ENCODE peak calls at places on chromosomes 2 and 18, in seven cellular contexts. M is transverse colon, N is Peyer's patch, Q is uterus, W is prostate gland, D is endothelial cell of umbilical vein, F is tibial nerve. C is an unnamed sample.

GRCh38 chr2:187008111-187008510 is 159.1 kb upstream of the ZSWIM2 start:
- DNase-seq in M (no peak), N (no peak), Q (no peak), W (no peak), D (peak), F (no peak), C (no peak)

GRCh38 chr2:35428548-35428947 is 927.0 kb upstream of the CRIM1 start:
- DNase-seq in M (peak), N (no peak), Q (no peak), W (peak), D (peak), F (peak), C (no peak)

GRCh38 chr2:58974881-58975280 is 733.8 kb upstream of the FANCL start:
- DNase-seq in M (no peak), N (no peak), Q (no peak), W (no peak), D (no peak), F (no peak), C (no peak)

GRCh38 chr2:8633735-8634313 is 48.0 kb upstream of the ID2 start:
- DNase-seq in M (no peak), N (no peak), Q (no peak), W (no peak), D (no peak), F (no peak), C (no peak)

GRCh38 chr2:96116879-96117533 is 635 bp upstream of the ADRA2B start:
- DNase-seq in M (peak), N (peak), Q (no peak), W (peak), D (peak), F (no peak), C (no peak)

GRCh38 chr2:3731829-3732228 is 28.5 kb downstream of the DCDC2C start:
- DNase-seq in M (no peak), N (no peak), Q (no peak), W (no peak), D (no peak), F (no peak), C (no peak)

GRCh38 chr2:74005786-74006185 is 21.1 kb downstream of the TET3 start:
- DNase-seq in M (no peak), N (peak), Q (no peak), W (no peak), D (no peak), F (no peak), C (no peak)

GRCh38 chr2:10226032-10226724 is 76.5 kb upstream of the HPCAL1 start:
- DNase-seq in M (no peak), N (no peak), Q (peak), W (no peak), D (no peak), F (peak), C (peak)

GRCh38 chr2:38590053-38590452 is 12.7 kb downstream of the HNRNPLL start:
- DNase-seq in M (no peak), N (no peak), Q (no peak), W (no peak), D (no peak), F (no peak), C (no peak)

GRCh38 chr2:73716518-73717250 is 20.5 kb downstream of the TPRKB start:
- DNase-seq in M (no peak), N (no peak), Q (no peak), W (no peak), D (peak), F (no peak), C (no peak)

GRCh38 chr2:101341901-101342624 is 33.6 kb upstream of the RNF149 start:
- DNase-seq in M (peak), N (peak), Q (peak), W (peak), D (peak), F (peak), C (peak)

GRCh38 chr2:134041877-134042276 is 212.0 kb upstream of the MGAT5 start:
- DNase-seq in M (no peak), N (no peak), Q (no peak), W (no peak), D (no peak), F (no peak), C (no peak)

GRCh38 chr2:160194946-160195345 is 5.1 kb downstream of the ITGB6 start:
- DNase-seq in M (no peak), N (no peak), Q (no peak), W (no peak), D (no peak), F (no peak), C (no peak)

GRCh38 chr2:240993446-240994160 is 4.8 kb upstream of the SNED1 start:
- DNase-seq in M (no peak), N (no peak), Q (peak), W (no peak), D (no peak), F (no peak), C (no peak)

GRCh38 chr2:201532686-201533304 is 81.3 kb downstream of the STRADB start:
- DNase-seq in M (no peak), N (no peak), Q (no peak), W (no peak), D (no peak), F (no peak), C (no peak)

GRCh38 chr18:76658627-76659026 is 163.6 kb upstream of the ZNF516 start:
- DNase-seq in M (no peak), N (no peak), Q (peak), W (no peak), D (no peak), F (no peak), C (no peak)
- TF ChIP-seq CTCF in M (no peak), N (no peak), Q (no peak), W (no peak), D (peak), F (no peak), C (no peak)

GRCh38 chr18:7696846-7697245 is 129.7 kb downstream of the PTPRM start:
- DNase-seq in M (no peak), N (no peak), Q (no peak), W (no peak), D (no peak), F (no peak), C (no peak)

DNA sequence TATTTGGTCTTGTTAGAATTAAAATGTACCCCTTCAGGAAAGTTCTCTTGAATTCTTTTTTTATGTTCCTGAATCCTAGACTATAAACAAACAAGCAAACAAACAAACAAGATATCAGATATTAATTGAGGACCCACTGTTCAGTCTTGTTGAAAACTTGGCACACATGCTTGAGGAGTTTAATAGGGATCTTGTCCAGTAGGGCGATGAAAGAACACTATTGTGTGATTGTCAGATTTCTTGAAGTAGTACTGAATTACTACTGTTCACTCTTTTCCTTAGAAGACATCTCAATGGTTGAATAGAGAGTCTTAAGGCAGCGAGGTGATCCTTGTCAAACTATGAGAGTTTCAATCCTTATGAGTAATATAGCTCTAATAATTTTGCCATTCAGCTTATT is 130.2 kb downstream of the PTPRM start:
- DNase-seq in M (no peak), N (no peak), Q (no peak), W (no peak), D (no peak), F (no peak), C (no peak)
- TF ChIP-seq POLR2A in M (no peak), N (no peak), Q (no peak), W (no peak), D (no peak), F (no peak), C (no peak)

DNA sequence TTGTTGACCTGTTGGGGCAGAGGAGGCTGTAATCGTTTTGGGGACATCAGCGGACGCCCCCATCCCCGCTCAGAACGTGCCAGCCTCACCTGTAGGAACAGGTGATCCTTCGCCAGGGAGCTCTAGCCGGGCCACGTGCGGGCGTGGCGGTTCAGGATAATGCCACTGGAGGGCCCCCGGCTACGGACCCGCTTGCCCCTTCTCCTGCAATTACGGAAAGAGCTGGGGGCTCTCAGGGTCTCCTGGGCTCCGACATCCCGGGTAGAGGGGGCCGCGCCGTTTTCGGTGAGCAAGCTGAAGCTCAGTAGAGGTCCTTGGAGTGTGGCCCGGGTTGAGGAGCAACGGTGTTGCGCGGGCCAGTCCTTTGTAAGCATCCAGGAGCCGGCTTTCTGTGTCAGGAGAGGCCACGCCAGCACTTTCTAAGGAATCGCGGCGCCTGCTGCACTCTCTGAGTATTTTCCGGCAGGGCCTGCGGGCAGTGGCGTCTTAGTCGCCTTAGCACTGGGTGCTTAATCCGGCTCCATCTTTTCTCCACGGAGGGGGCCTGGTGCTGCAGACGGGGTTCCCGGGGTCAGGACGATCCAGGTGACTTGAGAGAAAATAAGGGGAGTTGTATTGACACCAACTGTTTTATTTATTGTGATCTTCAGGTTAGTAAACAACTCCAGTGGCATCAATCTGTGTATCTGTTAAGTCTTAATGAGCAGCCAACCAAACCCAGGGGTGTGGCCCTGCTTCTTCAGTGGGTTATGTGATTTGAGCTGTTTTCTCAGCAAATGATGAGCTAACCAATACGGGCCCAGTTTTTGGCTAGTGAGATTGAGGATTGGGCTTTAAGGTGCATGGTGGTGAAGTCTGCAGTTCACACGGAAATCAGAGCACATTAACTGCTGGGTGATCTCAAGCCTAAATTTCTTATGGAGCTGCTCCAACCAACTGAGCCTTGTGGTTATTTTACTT is 1.9 kb downstream of the MTCL1 start:
- DNase-seq in M (no peak), N (peak), Q (peak), W (peak), D (peak), F (peak), C (peak)
- TF ChIP-seq CTCF in M (peak), N (peak), Q (no peak), W (peak), D (peak), F (no peak), C (no peak)

DNA sequence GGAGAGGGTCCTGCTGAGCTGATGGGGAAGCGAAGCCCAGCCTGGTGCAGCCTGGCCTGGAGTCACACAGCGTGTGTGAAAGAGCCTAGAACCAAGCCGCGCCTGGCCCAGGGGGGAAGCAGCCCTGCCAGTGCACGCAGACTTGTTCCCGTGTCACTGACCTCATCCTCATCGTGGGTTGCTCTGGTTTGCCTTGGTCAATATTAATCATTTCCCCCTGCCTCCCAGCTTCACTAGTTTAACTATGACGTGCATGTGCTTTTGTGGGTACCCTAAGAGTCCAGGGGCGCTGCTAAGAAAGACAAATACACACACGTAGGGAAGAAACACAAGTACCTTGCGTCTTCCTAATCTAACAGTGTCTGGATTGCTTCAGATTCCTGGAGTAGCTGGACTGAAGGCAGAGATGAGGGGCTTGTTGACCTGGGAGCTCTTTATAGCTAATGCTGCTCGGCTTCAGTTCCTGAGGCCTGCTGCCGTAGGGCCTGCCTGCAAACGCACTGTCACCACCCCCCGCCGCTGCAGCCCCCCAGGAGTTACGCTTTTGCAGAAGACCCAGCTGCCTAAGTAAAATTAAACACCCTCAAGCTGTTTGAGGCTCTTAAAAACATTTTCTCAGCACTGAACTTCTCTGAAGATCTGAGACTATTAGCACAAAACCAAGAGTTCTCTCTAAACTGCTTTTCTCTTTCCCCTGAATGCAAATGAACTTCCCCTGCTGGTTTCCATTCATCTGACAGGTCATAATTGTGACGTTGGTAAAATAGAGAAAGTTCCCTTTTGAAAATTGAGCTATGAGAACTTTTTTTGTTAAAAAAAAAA is 159.2 kb downstream of the FAM210A start:
- DNase-seq in M (peak), N (peak), Q (no peak), W (no peak), D (no peak), F (peak), C (no peak)
- TF ChIP-seq POLR2A in M (peak), N (no peak), Q (no peak), W (no peak), D (no peak), F (peak), C (no peak)

GRCh38 chr2:209460151-209460761 is 36.4 kb downstream of the MAP2 start:
- DNase-seq in M (no peak), N (no peak), Q (no peak), W (no peak), D (no peak), F (no peak), C (no peak)

GRCh38 chr2:209463835-209464234 is 40.0 kb downstream of the MAP2 start:
- DNase-seq in M (no peak), N (no peak), Q (no peak), W (no peak), D (no peak), F (no peak), C (no peak)

GRCh38 chr2:209459359-209459758 is 35.5 kb downstream of the MAP2 start:
- DNase-seq in M (no peak), N (no peak), Q (no peak), W (no peak), D (no peak), F (no peak), C (no peak)

GRCh38 chr2:209458018-209458979 is 34.5 kb downstream of the MAP2 start:
- DNase-seq in M (no peak), N (no peak), Q (no peak), W (no peak), D (no peak), F (no peak), C (no peak)

GRCh38 chr2:209463226-209463625 is 39.4 kb downstream of the MAP2 start:
- DNase-seq in M (no peak), N (no peak), Q (no peak), W (no peak), D (no peak), F (no peak), C (no peak)
- TF ChIP-seq CTCF in M (no peak), N (no peak), Q (no peak), W (no peak), D (peak), F (no peak), C (no peak)

GRCh38 chr2:182866461-182867369 is at the start of gene FRZB:
- DNase-seq in M (peak), N (peak), Q (peak), W (peak), D (peak), F (peak), C (peak)

GRCh38 chr2:182867411-182868048 is 1.1 kb upstream of the FRZB start:
- DNase-seq in M (no peak), N (no peak), Q (no peak), W (no peak), D (no peak), F (no peak), C (no peak)

GRCh38 chr2:182866095-182866460 is 359 bp downstream of the FRZB start:
- DNase-seq in M (no peak), N (no peak), Q (peak), W (no peak), D (no peak), F (peak), C (no peak)

GRCh38 chr2:182863642-182864041 is 2.8 kb downstream of the FRZB start:
- DNase-seq in M (no peak), N (no peak), Q (no peak), W (no peak), D (no peak), F (no peak), C (no peak)

DNA sequence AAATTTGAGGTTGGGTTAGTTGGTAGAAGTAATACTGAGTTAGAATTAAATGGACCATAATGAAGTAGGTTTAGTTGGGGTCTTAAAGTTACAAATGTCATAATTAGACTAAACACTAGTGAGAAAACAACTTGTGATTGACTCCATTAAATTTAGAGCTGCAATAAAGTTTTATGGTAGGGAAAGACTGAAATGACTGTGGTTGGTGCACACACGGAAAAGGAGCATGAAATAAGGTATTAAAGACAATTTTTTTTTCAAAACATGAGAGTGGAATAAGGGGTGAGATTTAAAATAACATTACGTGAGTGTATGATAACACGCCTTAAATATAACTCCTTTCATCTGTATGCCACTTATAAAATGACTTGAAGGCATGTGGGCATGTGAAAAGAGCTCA is 1.5 kb downstream of the FRZB start:
- DNase-seq in M (no peak), N (no peak), Q (no peak), W (no peak), D (no peak), F (no peak), C (no peak)
- TF ChIP-seq POLR2A in M (no peak), N (no peak), Q (no peak), W (no peak), D (no peak), F (no peak), C (no peak)

GRCh38 chr18:49857708-49858107 is 44.4 kb upstream of the ACAA2 start:
- DNase-seq in M (no peak), N (no peak), Q (no peak), W (no peak), D (no peak), F (no peak), C (no peak)
- TF ChIP-seq CTCF in M (peak), N (no peak), Q (no peak), W (no peak), D (no peak), F (no peak), C (no peak)

GRCh38 chr18:76488190-76488589 is 6.9 kb downstream of the ZNF516 start:
- DNase-seq in M (no peak), N (no peak), Q (no peak), W (no peak), D (no peak), F (no peak), C (no peak)
- TF ChIP-seq POLR2A in M (no peak), N (no peak), Q (no peak), W (no peak), D (no peak), F (peak), C (no peak)

GRCh38 chr2:115183144-115183543 is 740.7 kb downstream of the DPP10 start:
- DNase-seq in M (no peak), N (no peak), Q (no peak), W (no peak), D (no peak), F (no peak), C (no peak)
- TF ChIP-seq CTCF in M (no peak), N (no peak), Q (no peak), W (no peak), D (no peak), F (no peak), C (no peak)

GRCh38 chr18:77086656-77087390 is 45.8 kb downstream of the MBP start:
- DNase-seq in M (peak), N (no peak), Q (no peak), W (no peak), D (peak), F (no peak), C (no peak)
- TF ChIP-seq POLR2A in M (no peak), N (no peak), Q (no peak), W (no peak), D (no peak), F (no peak), C (no peak)

C was measured in breast epithelium.